ENCODE peak calls at places on chromosomes 1 and 21, in four cellular contexts. One of them, this sample, is unnamed.

GRCh38 chr1:150272379-150272840 is at the start of gene C1orf54:
- DNase-seq in pancreas: no peak
- DNase-seq in upper lobe of right lung: no peak
- DNase-seq in HCT116: no peak
- DNase-seq in this sample: no peak

GRCh38 chr1:116740726-116741125 is 13.5 kb upstream of the CD2 start:
- DNase-seq in pancreas: no peak
- DNase-seq in upper lobe of right lung: no peak
- DNase-seq in HCT116: no peak
- DNase-seq in this sample: no peak

GRCh38 chr1:170357750-170358149 is 174.2 kb upstream of the GORAB start:
- DNase-seq in pancreas: no peak
- DNase-seq in upper lobe of right lung: no peak
- DNase-seq in HCT116: no peak
- DNase-seq in this sample: no peak

GRCh38 chr21:42097860-42098259 is 26.7 kb downstream of the UMODL1 start:
- DNase-seq in pancreas: no peak
- DNase-seq in upper lobe of right lung: no peak
- DNase-seq in HCT116: peak
- DNase-seq in this sample: peak

GRCh38 chr21:43681650-43682049 is 22.3 kb downstream of the RRP1B start:
- DNase-seq in pancreas: no peak
- DNase-seq in upper lobe of right lung: no peak
- DNase-seq in HCT116: no peak
- DNase-seq in this sample: no peak

GRCh38 chr1:41868241-41868953 is 50.3 kb downstream of the HIVEP3 start:
- DNase-seq in pancreas: no peak
- DNase-seq in upper lobe of right lung: no peak
- DNase-seq in HCT116: no peak
- DNase-seq in this sample: no peak

GRCh38 chr1:220239213-220239612 is 33.0 kb downstream of the RAB3GAP2 start:
- DNase-seq in pancreas: no peak
- DNase-seq in upper lobe of right lung: no peak
- DNase-seq in HCT116: no peak
- DNase-seq in this sample: no peak

GRCh38 chr1:3924871-3925655 is 25.0 kb upstream of the C1orf174 start:
- DNase-seq in pancreas: no peak
- DNase-seq in upper lobe of right lung: no peak
- DNase-seq in HCT116: no peak
- DNase-seq in this sample: no peak

GRCh38 chr21:16408280-16408669 is 678.5 kb downstream of the USP25 start:
- DNase-seq in pancreas: no peak
- DNase-seq in upper lobe of right lung: no peak
- DNase-seq in HCT116: no peak
- DNase-seq in this sample: no peak

GRCh38 chr1:150365945-150366344 is 2.0 kb downstream of the RPRD2 start:
- DNase-seq in pancreas: no peak
- DNase-seq in upper lobe of right lung: no peak
- DNase-seq in HCT116: no peak
- DNase-seq in this sample: no peak

GRCh38 chr1:36136535-36136934 is 11.5 kb upstream of the COL8A2 start:
- DNase-seq in pancreas: no peak
- DNase-seq in upper lobe of right lung: no peak
- DNase-seq in HCT116: no peak
- DNase-seq in this sample: no peak

GRCh38 chr1:30397576-30397975 is 325.8 kb downstream of the MATN1 start:
- DNase-seq in pancreas: no peak
- DNase-seq in upper lobe of right lung: peak
- DNase-seq in HCT116: no peak
- DNase-seq in this sample: no peak

GRCh38 chr1:22709227-22709626 is 1.4 kb upstream of the EPHB2 start:
- DNase-seq in pancreas: no peak
- DNase-seq in upper lobe of right lung: no peak
- DNase-seq in HCT116: no peak
- DNase-seq in this sample: no peak

GRCh38 chr1:48673725-48674124 is 103.0 kb downstream of the BEND5 start:
- DNase-seq in pancreas: no peak
- DNase-seq in upper lobe of right lung: no peak
- DNase-seq in HCT116: peak
- DNase-seq in this sample: no peak

GRCh38 chr21:28018741-28019669 is 973.7 kb downstream of the LTN1 start:
- DNase-seq in pancreas: peak
- DNase-seq in upper lobe of right lung: no peak
- DNase-seq in HCT116: no peak
- DNase-seq in this sample: no peak

GRCh38 chr21:38244885-38245869 is 11.6 kb upstream of the KCNJ15 start:
- DNase-seq in pancreas: no peak
- DNase-seq in upper lobe of right lung: no peak
- DNase-seq in HCT116: no peak
- DNase-seq in this sample: no peak

GRCh38 chr1:155130272-155131006 is 2.8 kb downstream of the EFNA1 start:
- DNase-seq in pancreas: no peak
- DNase-seq in upper lobe of right lung: no peak
- DNase-seq in HCT116: no peak
- DNase-seq in this sample: no peak

GRCh38 chr1:67760030-67760821 is 73.0 kb downstream of the GNG12 start:
- DNase-seq in pancreas: peak
- DNase-seq in upper lobe of right lung: no peak
- DNase-seq in HCT116: peak
- DNase-seq in this sample: peak

GRCh38 chr1:29349871-29350491 is 113.7 kb downstream of the PTPRU start:
- DNase-seq in pancreas: no peak
- DNase-seq in upper lobe of right lung: peak
- DNase-seq in HCT116: no peak
- DNase-seq in this sample: no peak

GRCh38 chr1:110850632-110851031 is 22.3 kb upstream of the CD53 start:
- DNase-seq in pancreas: no peak
- DNase-seq in upper lobe of right lung: no peak
- DNase-seq in HCT116: no peak
- DNase-seq in this sample: no peak

GRCh38 chr1:90718411-90719320 is 1.6 kb upstream of the BARHL2 start:
- DNase-seq in pancreas: no peak
- DNase-seq in upper lobe of right lung: no peak
- DNase-seq in HCT116: no peak
- DNase-seq in this sample: no peak

GRCh38 chr1:173405758-173406344 is 71.3 kb upstream of the PRDX6 start:
- DNase-seq in pancreas: no peak
- DNase-seq in upper lobe of right lung: no peak
- DNase-seq in HCT116: no peak
- DNase-seq in this sample: no peak

GRCh38 chr1:243343970-243344749 is 88.3 kb downstream of the SDCCAG8 start:
- DNase-seq in pancreas: no peak
- DNase-seq in upper lobe of right lung: no peak
- DNase-seq in HCT116: peak
- DNase-seq in this sample: no peak

GRCh38 chr1:45206808-45207624 is 611 bp upstream of the ZSWIM5 start:
- DNase-seq in pancreas: no peak
- DNase-seq in upper lobe of right lung: no peak
- DNase-seq in HCT116: no peak
- DNase-seq in this sample: no peak

GRCh38 chr1:111209622-111210021 is 9.2 kb upstream of the DENND2D start:
- DNase-seq in pancreas: no peak
- DNase-seq in upper lobe of right lung: no peak
- DNase-seq in HCT116: no peak
- DNase-seq in this sample: no peak

GRCh38 chr1:37174876-37175275 is 140.6 kb upstream of the GRIK3 start:
- DNase-seq in pancreas: no peak
- DNase-seq in upper lobe of right lung: no peak
- DNase-seq in HCT116: no peak
- DNase-seq in this sample: no peak

GRCh38 chr1:98919652-98920051 is 85.0 kb downstream of the PLPPR5 start:
- DNase-seq in pancreas: no peak
- DNase-seq in upper lobe of right lung: no peak
- DNase-seq in HCT116: no peak
- DNase-seq in this sample: no peak

GRCh38 chr21:29190920-29191319 is 60.5 kb downstream of the MAP3K7CL start:
- DNase-seq in pancreas: no peak
- DNase-seq in upper lobe of right lung: no peak
- DNase-seq in HCT116: no peak
- DNase-seq in this sample: no peak

GRCh38 chr1:22030473-22030872 is 22.0 kb upstream of the CDC42 start:
- DNase-seq in pancreas: no peak
- DNase-seq in upper lobe of right lung: no peak
- DNase-seq in HCT116: no peak
- DNase-seq in this sample: no peak

GRCh38 chr1:92446546-92446945 is 40.2 kb downstream of the GFI1 start:
- DNase-seq in pancreas: no peak
- DNase-seq in upper lobe of right lung: no peak
- DNase-seq in HCT116: no peak
- DNase-seq in this sample: no peak

GRCh38 chr1:233572896-233573295 is 41.0 kb upstream of the KCNK1 start:
- DNase-seq in pancreas: no peak
- DNase-seq in upper lobe of right lung: no peak
- DNase-seq in HCT116: no peak
- DNase-seq in this sample: no peak